ENCODE peak calls at places on chromosomes 3 and 15, in four cellular contexts. Y is GM06990, F is GM12865, S is esophagus muscularis mucosa. P is an unnamed sample.

GRCh38 chr3:9809239-9809614 is 835 bp upstream of the TTLL3 start:
- DNase-seq in Y (no peak), F (peak), S (no peak), P (no peak)

GRCh38 chr3:48820626-48821324 is 26.9 kb downstream of the PRKAR2A start:
- DNase-seq in Y (no peak), F (no peak), S (no peak), P (no peak)

GRCh38 chr15:48493084-48493762 is 152.3 kb downstream of the FBN1 start:
- DNase-seq in Y (no peak), F (no peak), S (no peak), P (no peak)

GRCh38 chr15:96334017-96334704 is 3.7 kb downstream of the NR2F2 start:
- DNase-seq in Y (no peak), F (no peak), S (peak), P (no peak)

GRCh38 chr3:108329087-108329486 is 32.7 kb downstream of the HHLA2 start:
- DNase-seq in Y (no peak), F (no peak), S (no peak), P (no peak)

GRCh38 chr3:157175678-157176077 is 15.7 kb upstream of the CCNL1 start:
- DNase-seq in Y (no peak), F (peak), S (no peak), P (peak)

GRCh38 chr3:53821631-53822068 is 24.6 kb downstream of the CHDH start:
- DNase-seq in Y (no peak), F (peak), S (no peak), P (no peak)

GRCh38 chr3:23172059-23172458 is 31.1 kb upstream of the UBE2E2 start:
- DNase-seq in Y (no peak), F (no peak), S (no peak), P (no peak)

GRCh38 chr3:14175383-14176037 is 2.9 kb downstream of the XPC start:
- DNase-seq in Y (peak), F (peak), S (no peak), P (no peak)

GRCh38 chr3:149356630-149357029 is 20.8 kb downstream of the TM4SF1 start:
- DNase-seq in Y (no peak), F (no peak), S (no peak), P (no peak)

GRCh38 chr3:115148142-115148790 is 1.2 kb upstream of the ZBTB20 start:
- DNase-seq in Y (no peak), F (no peak), S (no peak), P (no peak)

GRCh38 chr15:83794209-83794608 is 140.3 kb downstream of the ADAMTSL3 start:
- DNase-seq in Y (no peak), F (no peak), S (no peak), P (no peak)
- H3K4me3 ChIP-seq in Y (no peak), F (no peak), S (no peak), P (no peak)

DNA sequence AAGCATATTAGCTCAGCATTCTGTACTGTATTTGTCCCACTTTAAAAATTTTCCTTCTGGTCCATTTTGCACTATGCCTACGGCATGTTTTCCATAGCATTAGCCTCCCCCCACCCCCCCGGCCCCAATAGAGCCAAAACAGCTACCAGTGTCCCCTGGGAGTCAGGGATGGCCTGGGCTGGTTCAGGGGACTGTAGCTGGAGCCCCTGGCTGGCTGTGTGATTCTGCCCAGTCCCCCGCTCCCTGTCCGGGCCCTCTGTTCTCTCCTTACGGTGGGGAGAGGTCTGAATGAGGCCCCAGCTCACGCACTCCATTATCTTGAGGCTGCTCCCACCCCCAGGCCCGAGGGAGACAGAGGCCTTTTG is 70.1 kb downstream of the KLF15 start:
- DNase-seq in Y (no peak), F (no peak), S (no peak), P (no peak)
- H3K4me3 ChIP-seq in Y (no peak), F (no peak), S (peak), P (no peak)

GRCh38 chr15:60358935-60359672 is 38.7 kb downstream of the ANXA2 start:
- DNase-seq in Y (no peak), F (no peak), S (no peak), P (no peak)
- H3K4me3 ChIP-seq in Y (no peak), F (no peak), S (no peak), P (no peak)

GRCh38 chr3:57756528-57757401 is 656 bp downstream of the SLMAP start:
- DNase-seq in Y (peak), F (peak), S (no peak), P (peak)

GRCh38 chr3:57757642-57758297 is 1.7 kb downstream of the SLMAP start:
- DNase-seq in Y (peak), F (peak), S (no peak), P (no peak)

GRCh38 chr3:57753016-57753415 is 3.1 kb upstream of the SLMAP start:
- DNase-seq in Y (no peak), F (no peak), S (no peak), P (no peak)

GRCh38 chr3:57756022-57756527 is at the start of gene SLMAP:
- DNase-seq in Y (peak), F (peak), S (peak), P (peak)

GRCh38 chr3:57755368-57756021 is 614 bp upstream of the SLMAP start:
- DNase-seq in Y (peak), F (peak), S (no peak), P (peak)
- H3K4me3 ChIP-seq in Y (peak), F (peak), S (peak), P (peak)

DNA sequence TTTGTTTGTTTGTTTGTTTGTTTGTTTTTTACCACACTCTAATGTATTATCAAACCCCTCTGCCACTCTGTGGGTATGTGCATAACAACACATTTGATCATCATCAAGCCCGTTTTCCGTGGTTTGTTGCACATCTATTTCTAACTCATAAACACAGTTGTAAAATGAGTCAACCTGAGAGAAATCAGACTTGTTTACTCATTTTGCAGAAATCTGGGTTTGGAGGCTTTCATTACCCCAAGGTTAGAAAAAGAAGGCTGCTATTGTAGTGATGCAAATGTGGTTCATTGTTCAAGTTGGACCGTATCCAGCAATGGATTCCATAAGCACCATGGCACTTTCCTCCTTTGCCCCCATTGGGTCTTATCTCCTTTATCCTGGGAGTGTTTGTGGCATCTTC is 353.2 kb upstream of the SOX2 start:
- DNase-seq in Y (peak), F (peak), S (no peak), P (no peak)
- H3K4me3 ChIP-seq in Y (no peak), F (no peak), S (no peak), P (no peak)

GRCh38 chr3:194298331-194299227 is 52.5 kb downstream of the CPN2 start:
- DNase-seq in Y (no peak), F (no peak), S (no peak), P (no peak)

GRCh38 chr3:194300392-194300758 is 50.8 kb downstream of the CPN2 start:
- DNase-seq in Y (no peak), F (no peak), S (no peak), P (no peak)

GRCh38 chr3:194303749-194304148 is 47.4 kb downstream of the CPN2 start:
- DNase-seq in Y (no peak), F (no peak), S (no peak), P (no peak)

GRCh38 chr3:194301730-194302129 is 49.4 kb downstream of the CPN2 start:
- DNase-seq in Y (no peak), F (no peak), S (no peak), P (no peak)

GRCh38 chr3:194300936-194301335 is 50.2 kb downstream of the CPN2 start:
- DNase-seq in Y (no peak), F (no peak), S (no peak), P (no peak)
- H3K4me3 ChIP-seq in Y (no peak), F (no peak), S (no peak), P (no peak)

DNA sequence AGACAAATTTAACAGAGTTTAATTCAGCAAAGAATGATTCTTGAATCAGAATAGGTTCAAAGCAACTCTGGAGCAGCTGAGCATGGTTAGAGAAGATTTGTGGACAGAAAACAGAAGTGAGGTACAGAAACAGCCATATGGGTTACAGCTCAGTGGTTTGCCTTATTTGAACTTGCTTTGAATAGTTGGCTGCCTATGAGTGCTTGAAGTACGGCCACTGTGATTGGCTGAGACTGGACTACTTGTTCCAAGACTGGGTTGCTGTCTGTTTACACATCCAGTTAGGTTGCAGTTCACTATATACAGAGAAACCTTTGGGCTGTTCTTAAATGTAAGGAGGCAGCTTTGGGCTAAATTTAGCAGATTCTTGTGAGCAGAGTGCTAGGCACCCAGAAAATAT is 79.4 kb upstream of the CADPS start:
- DNase-seq in Y (no peak), F (peak), S (no peak), P (no peak)
- H3K4me3 ChIP-seq in Y (no peak), F (no peak), S (no peak), P (no peak)

P was measured in Peyer's patch.